ENCODE peak calls at places on chromosomes 11 and 22, in eight cellular contexts. K is HTR-8/SVneo; V is brain pericyte; Y is activated CD8-positive, alpha-beta memory T cell treated with anti-CD3 and anti-CD28 coated beads, Interleukin-2, amount 50 U/mL, for 48 hours; E is A549; F is EL; W is GM12865; S is endothelial cell. N is an unnamed sample.

GRCh38 chr11:40517122-40517521 is 942.3 kb downstream of the LRRC4C start:
- DNase-seq in E (no peak), K (no peak), S (no peak), Y (no peak), F (no peak), V (no peak), W (no peak), N (no peak)

GRCh38 chr11:1077417-1078119 is 2.9 kb downstream of the MUC2 start:
- DNase-seq in F (no peak), V (no peak), S (no peak), W (no peak), E (no peak), K (no peak), Y (no peak), N (peak)

GRCh38 chr22:37681001-37681424 is 5.1 kb upstream of the NOL12 start:
- DNase-seq in K (no peak), W (no peak), S (no peak), E (no peak), F (peak), V (no peak), Y (no peak), N (no peak)

GRCh38 chr22:42207918-42208317 is 62.5 kb downstream of the TCF20 start:
- DNase-seq in W (no peak), S (no peak), K (no peak), E (no peak), V (no peak), F (no peak), Y (no peak), N (no peak)

GRCh38 chr11:32366671-32367070 is 68.7 kb downstream of the WT1 start:
- DNase-seq in S (no peak), E (no peak), V (no peak), K (peak), Y (no peak), W (no peak), F (peak), N (no peak)

GRCh38 chr11:94524293-94524692 is 12.0 kb downstream of the C11orf97 start:
- DNase-seq in W (no peak), V (no peak), E (no peak), S (no peak), K (no peak), F (no peak), Y (no peak), N (no peak)

GRCh38 chr11:60899021-60899936 is 7.1 kb downstream of the PRPF19 start:
- DNase-seq in K (peak), S (peak), E (peak), V (no peak), F (peak), Y (peak), W (peak), N (no peak)

GRCh38 chr22:39176673-39177455 is 24.4 kb upstream of the CBX7 start:
- DNase-seq in S (peak), V (no peak), W (no peak), K (no peak), E (no peak), F (peak), Y (no peak), N (no peak)

GRCh38 chr22:32864041-32864440 is 62.5 kb downstream of the TIMP3 start:
- DNase-seq in E (no peak), Y (no peak), S (no peak), F (no peak), K (no peak), W (no peak), V (no peak), N (no peak)

GRCh38 chr22:31302021-31302420 is 9.7 kb upstream of the PIK3IP1 start:
- DNase-seq in Y (no peak), K (no peak), E (no peak), V (no peak), F (no peak), W (no peak), S (no peak), N (no peak)

GRCh38 chr11:69280994-69281393 is 13.0 kb upstream of the MYEOV start:
- DNase-seq in W (no peak), Y (no peak), E (peak), V (no peak), F (peak), K (peak), S (no peak), N (no peak)

GRCh38 chr11:94017446-94017845 is 3.7 kb upstream of the HEPHL1 start:
- DNase-seq in Y (no peak), K (no peak), F (peak), E (no peak), S (no peak), W (no peak), V (no peak), N (no peak)

GRCh38 chr11:27718853-27719574 is 18.8 kb upstream of the BDNF start:
- DNase-seq in K (no peak), W (no peak), F (peak), Y (no peak), S (peak), E (peak), V (no peak), N (no peak)

GRCh38 chr11:34407121-34407813 is 31.5 kb upstream of the CAT start:
- DNase-seq in V (no peak), S (no peak), K (no peak), E (no peak), Y (no peak), W (no peak), F (no peak), N (no peak)

GRCh38 chr11:28757725-28758515 is 649.7 kb downstream of the METTL15 start:
- DNase-seq in V (no peak), K (peak), Y (no peak), F (peak), W (no peak), E (peak), S (no peak), N (no peak)

GRCh38 chr11:11135820-11136476 is 217.1 kb downstream of the CSNK2A3 start:
- DNase-seq in E (no peak), F (no peak), K (no peak), Y (no peak), W (no peak), S (no peak), V (no peak), N (no peak)

GRCh38 chr11:42049650-42050049 is 590.2 kb upstream of the LRRC4C start:
- DNase-seq in V (no peak), S (no peak), K (no peak), Y (no peak), F (no peak), W (no peak), E (no peak), N (no peak)

GRCh38 chr11:122167100-122167499 is 51.1 kb upstream of the BLID start:
- DNase-seq in W (no peak), S (no peak), K (no peak), V (no peak), E (no peak), F (peak), Y (no peak), N (no peak)

N was measured in lower lobe of right lung.